ENCODE peak calls at places on chromosomes 7 and 10, in five cellular contexts. L is fibroblast of pulmonary artery; H is CD8-positive, alpha-beta T cell; C is mammary epithelial cell; I is suprapubic skin. O is an unnamed sample.

GRCh38 chr10:132898391-132899053 is 43.8 kb downstream of the CFAP46 start:
- DNase-seq in L (no peak), H (no peak), C (no peak), I (peak; percentile 56), O (no peak)

GRCh38 chr7:108875139-108875538 is 305.5 kb downstream of the DNAJB9 start:
- DNase-seq in L (peak; percentile 75), H (no peak), C (peak; percentile 0), I (no peak), O (no peak)

GRCh38 chr7:127650842-127651555 is 995 bp upstream of the SND1 start:
- DNase-seq in L (no peak), H (no peak), C (no peak), I (no peak), O (no peak)

GRCh38 chr10:80437227-80437626 is 16.9 kb upstream of the TSPAN14 start:
- DNase-seq in L (no peak), H (no peak), C (no peak), I (no peak), O (no peak)

GRCh38 chr10:103416436-103417147 is 20.2 kb downstream of the PDCD11 start:
- DNase-seq in L (peak; percentile 84), H (peak; percentile 72), C (peak; percentile 19), I (no peak), O (no peak)

GRCh38 chr7:142800699-142801260 is 30.0 kb downstream of the PRSS2 start:
- DNase-seq in L (no peak), H (no peak), C (no peak), I (peak; percentile 28), O (no peak)

GRCh38 chr10:22321831-22322662 is 1.1 kb downstream of the BMI1 start:
- DNase-seq in L (no peak), H (peak; percentile 25), C (peak; percentile 23), I (peak; percentile 72), O (no peak)

GRCh38 chr10:130746311-130746710 is 565.2 kb downstream of the TCERG1L start:
- DNase-seq in L (no peak), H (no peak), C (no peak), I (peak; percentile 6), O (peak; percentile 42)

GRCh38 chr10:15401382-15401781 is 30.3 kb upstream of the FAM171A1 start:
- DNase-seq in L (no peak), H (no peak), C (no peak), I (no peak), O (no peak)

GRCh38 chr10:133058267-133059092 is 29.2 kb upstream of the ADGRA1 start:
- DNase-seq in L (no peak), H (no peak), C (no peak), I (no peak), O (no peak)

GRCh38 chr7:93231799-93232672 is at the start of gene VPS50:
- DNase-seq in L (peak; percentile 97), H (peak; percentile 93), C (peak; percentile 98), I (peak; percentile 96), O (peak; percentile 92)
- TF ChIP-seq CTCF in L (no peak), H (no peak), C (no peak), I (no peak), O (peak; percentile 13)

DNA sequence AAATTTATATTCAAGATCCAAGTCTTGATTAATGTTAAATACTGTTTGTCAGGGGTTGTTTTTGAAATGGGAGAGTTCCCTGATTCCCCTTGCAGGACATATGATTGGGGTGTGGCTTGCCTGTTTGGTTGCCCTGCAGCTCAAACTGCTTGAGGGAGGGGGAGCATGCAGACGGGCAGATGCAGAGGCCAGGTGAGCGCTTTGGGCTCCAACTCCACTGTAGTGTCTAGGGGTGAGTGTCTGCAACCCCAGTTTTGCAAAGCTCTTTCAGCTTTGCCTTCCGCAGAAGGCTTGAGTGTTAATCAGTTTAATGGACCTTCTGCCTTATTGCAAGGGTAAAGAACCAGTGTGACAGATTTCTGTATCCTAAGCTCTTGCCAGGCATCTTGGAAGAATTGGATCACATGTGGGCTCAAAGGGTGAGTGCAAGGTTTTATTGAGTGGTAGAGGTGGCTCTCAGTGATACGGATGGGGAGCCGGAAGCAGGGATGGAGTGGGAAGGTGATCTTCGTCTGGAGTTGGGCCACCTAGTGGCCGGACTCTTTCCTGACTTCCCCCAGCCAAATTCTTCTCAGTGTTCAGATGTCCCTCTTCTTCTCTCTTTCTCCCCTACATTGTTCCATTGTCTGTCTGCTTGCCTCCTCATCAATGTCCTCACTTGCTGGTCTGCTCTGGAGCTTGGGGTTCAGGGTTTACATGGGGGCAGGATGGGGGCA is 479.7 kb downstream of the ATRNL1 start:
- DNase-seq in L (no peak), H (no peak), C (peak; percentile 0), I (no peak), O (no peak)
- TF ChIP-seq CTCF in L (no peak), H (no peak), C (peak; percentile 32), I (no peak), O (peak; percentile 55)

GRCh38 chr7:12967322-12967721 is 279.9 kb downstream of the ARL4A start:
- DNase-seq in L (no peak), H (no peak), C (no peak), I (no peak), O (no peak)
- TF ChIP-seq CTCF in L (no peak), H (no peak), C (no peak), I (no peak), O (no peak)

GRCh38 chr10:119620771-119621384 is 24.1 kb upstream of the TIAL1 start:
- DNase-seq in L (peak; percentile 42), H (no peak), C (no peak), I (no peak), O (no peak)

GRCh38 chr10:119614686-119615085 is 17.9 kb upstream of the TIAL1 start:
- DNase-seq in L (no peak), H (no peak), C (no peak), I (no peak), O (no peak)

GRCh38 chr10:119620241-119620753 is 23.5 kb upstream of the TIAL1 start:
- DNase-seq in L (peak; percentile 37), H (no peak), C (peak; percentile 21), I (no peak), O (no peak)

GRCh38 chr10:119619215-119619614 is 22.5 kb upstream of the TIAL1 start:
- DNase-seq in L (no peak), H (no peak), C (no peak), I (no peak), O (no peak)

DNA sequence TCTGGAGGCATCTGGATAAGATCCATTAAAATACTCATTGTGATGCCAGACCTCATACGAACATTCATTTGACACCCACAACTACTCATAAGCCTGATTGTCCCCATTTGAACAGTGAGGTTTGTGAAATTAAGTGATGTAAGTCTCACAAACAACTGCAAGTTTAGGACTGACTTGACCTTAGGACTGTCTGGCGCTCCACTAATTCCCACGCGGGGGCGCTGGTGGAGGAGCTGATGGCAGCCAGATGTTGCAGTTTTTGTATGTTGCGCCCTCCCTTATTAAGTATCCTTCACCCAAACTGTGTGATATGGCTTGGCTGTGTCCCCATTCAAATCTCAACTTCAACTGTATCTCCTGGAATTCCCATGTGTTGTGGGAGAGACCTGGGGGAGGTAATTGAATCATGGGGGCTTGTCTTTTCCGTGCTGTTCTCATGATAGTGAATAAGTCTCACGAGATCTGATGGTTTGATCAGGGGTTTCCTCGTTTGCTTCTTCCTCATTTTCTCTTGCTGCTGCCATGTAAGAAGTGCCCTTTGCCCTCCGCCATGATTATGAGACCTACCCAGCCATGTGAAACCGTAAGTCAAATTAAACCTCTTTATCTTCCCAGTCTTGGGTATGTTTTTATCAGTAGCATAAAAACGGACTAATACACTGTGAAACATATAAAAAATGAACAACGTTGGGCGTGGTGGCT is 20.3 kb upstream of the TIAL1 start:
- DNase-seq in L (peak; percentile 63), H (peak; percentile 16), C (no peak), I (no peak), O (no peak)
- TF ChIP-seq CTCF in L (peak; percentile 68), H (no peak), C (no peak), I (no peak), O (peak; percentile 45)

GRCh38 chr7:149130572-149131198 is 4.6 kb upstream of the ZNF425 start:
- DNase-seq in L (no peak), H (no peak), C (no peak), I (no peak), O (no peak)

GRCh38 chr7:149125189-149125863 is 798 bp downstream of the ZNF425 start:
- DNase-seq in L (peak; percentile 8), H (no peak), C (peak; percentile 21), I (no peak), O (no peak)

GRCh38 chr7:149126662-149127321 is 668 bp upstream of the ZNF425 start:
- DNase-seq in L (peak; percentile 11), H (peak; percentile 57), C (peak; percentile 50), I (peak; percentile 74), O (peak; percentile 76)

GRCh38 chr7:149125864-149126661 is at the start of gene ZNF425:
- DNase-seq in L (peak; percentile 92), H (peak; percentile 94), C (peak; percentile 92), I (peak; percentile 94), O (peak; percentile 97)
- TF ChIP-seq CTCF in L (peak; percentile 56), H (peak; percentile 83), C (peak; percentile 61), I (peak; percentile 98), O (peak; percentile 97)

DNA sequence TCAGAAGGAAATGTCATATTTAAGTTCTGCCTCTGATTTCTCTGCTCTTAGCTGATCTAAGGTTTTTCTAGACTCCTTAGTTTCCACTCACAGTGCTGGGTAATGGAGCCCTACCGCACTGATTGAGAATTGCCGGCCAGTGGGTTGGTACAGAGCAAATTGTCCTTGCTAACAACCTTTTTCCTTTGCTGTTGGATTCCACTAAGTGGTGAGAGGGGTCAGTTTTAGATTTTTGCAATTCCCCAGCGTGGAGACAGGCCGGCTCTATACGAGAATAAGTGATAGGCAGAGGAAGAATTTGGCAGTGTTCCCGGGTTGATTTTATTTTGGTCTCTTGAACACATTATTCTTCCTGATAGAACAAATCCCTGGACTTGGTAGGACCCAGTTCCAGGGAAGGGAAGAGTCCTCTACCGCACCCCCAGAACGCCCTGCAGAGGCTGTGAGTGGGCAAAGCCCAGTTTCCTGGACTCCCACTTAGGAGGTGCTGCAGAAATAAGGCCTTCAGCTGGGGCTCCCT is 2.9 kb upstream of the NRP1 start:
- DNase-seq in L (peak; percentile 85), H (no peak), C (no peak), I (no peak), O (no peak)
- TF ChIP-seq CTCF in L (peak; percentile 25), H (no peak), C (no peak), I (peak; percentile 8), O (peak; percentile 68)

DNA sequence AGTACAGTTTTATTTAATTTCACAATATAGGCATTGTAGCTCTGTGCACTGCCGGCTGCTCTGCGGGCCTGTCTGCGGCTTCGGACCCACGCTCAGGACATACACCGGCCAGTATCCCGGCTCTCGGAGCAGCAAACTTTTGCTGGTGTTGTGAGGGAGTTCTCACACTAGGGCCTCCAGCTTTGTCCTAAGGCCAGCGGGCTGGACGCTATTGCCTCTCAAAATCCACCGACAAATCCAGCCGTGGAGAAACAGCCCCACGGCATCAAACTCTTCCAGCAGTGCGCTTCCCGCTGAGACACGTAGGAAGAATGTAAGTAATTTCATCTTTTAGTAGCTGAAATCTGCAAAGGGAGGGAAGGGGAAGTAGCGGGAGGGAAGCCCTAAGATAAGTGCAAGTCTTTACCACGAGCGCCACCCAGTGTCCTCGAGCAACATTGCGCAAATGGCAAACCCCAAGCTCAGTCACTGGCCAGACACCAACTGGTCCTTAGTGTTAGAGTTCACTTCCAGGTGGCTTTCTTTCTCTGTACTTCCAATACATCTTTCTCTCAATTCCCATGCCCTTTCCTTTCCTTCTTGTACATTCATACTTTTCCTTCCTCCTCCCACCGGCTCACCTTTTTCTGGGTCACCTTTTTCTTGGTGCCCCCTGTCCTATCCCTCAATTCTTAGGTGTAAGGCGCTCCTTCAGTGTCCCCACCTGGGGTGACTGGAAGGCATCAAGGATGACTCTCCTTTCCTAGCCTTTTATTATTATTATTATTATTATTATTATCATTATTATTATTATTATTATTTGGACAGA is 3.0 kb upstream of the DLX5 start:
- DNase-seq in L (peak; percentile 89), H (peak; percentile 65), C (peak; percentile 59), I (peak; percentile 84), O (no peak)
- TF ChIP-seq CTCF in L (peak; percentile 94), H (peak; percentile 73), C (peak; percentile 84), I (peak; percentile 83), O (peak; percentile 96)

O was measured in type B pancreatic cell.